ENCODE peak calls at places on chromosomes 5 and 9, in seven cellular contexts. J is GM03348, B is GM04504, T is fibroblast of lung, Y is AG04450, A is A549, N is T-helper 2 cell. Z is an unnamed sample.

GRCh38 chr9:115930472-115930871 is 223.1 kb upstream of the PAPPA start:
- DNase-seq in Y (no peak), T (no peak), J (no peak), A (no peak), N (no peak), B (no peak), Z (no peak)

GRCh38 chr5:178940569-178941360 is at the start of gene ZNF454:
- DNase-seq in Y (peak; percentile 38), T (peak; percentile 97), B (peak; percentile 36), N (no peak), A (no peak), J (peak; percentile 64), Z (peak; percentile 94)

GRCh38 chr9:15936316-15936869 is 383.6 kb downstream of the CCDC171 start:
- DNase-seq in N (no peak), A (no peak), B (peak; percentile 52), Y (no peak), J (peak; percentile 22), T (peak; percentile 52), Z (peak; percentile 55)

GRCh38 chr5:72427488-72428437 is 79.4 kb downstream of the ZNF366 start:
- DNase-seq in J (peak; percentile 67), A (no peak), B (peak; percentile 40), N (no peak), T (peak; percentile 73), Y (no peak), Z (peak; percentile 19)

GRCh38 chr5:132130918-132131715 is 57.5 kb downstream of the CSF2 start:
- DNase-seq in N (no peak), B (no peak), Y (no peak), A (no peak), T (no peak), J (no peak), Z (no peak)

GRCh38 chr5:57650360-57651069 is 167.9 kb upstream of the ACTBL2 start:
- DNase-seq in B (peak; percentile 34), T (peak; percentile 58), N (peak; percentile 52), Y (no peak), J (peak; percentile 55), A (peak; percentile 61), Z (peak; percentile 70)

GRCh38 chr5:15433709-15434108 is 66.3 kb upstream of the FBXL7 start:
- DNase-seq in J (no peak), N (no peak), Y (no peak), A (no peak), T (no peak), B (no peak), Z (no peak)

GRCh38 chr5:77380636-77381035 is 111.5 kb downstream of the WDR41 start:
- DNase-seq in N (no peak), A (no peak), Y (no peak), B (no peak), T (no peak), J (no peak), Z (no peak)

GRCh38 chr5:176541338-176542134 is 4.3 kb upstream of the RNF44 start:
- DNase-seq in B (no peak), Y (no peak), T (no peak), A (peak; percentile 32), N (peak; percentile 89), J (peak; percentile 42), Z (no peak)

GRCh38 chr9:101635473-101635872 is 40.7 kb upstream of the PPP3R2 start:
- DNase-seq in A (no peak), T (no peak), Y (no peak), N (no peak), J (no peak), B (no peak), Z (no peak)

GRCh38 chr5:68494771-68495170 is 279.2 kb downstream of the PIK3R1 start:
- DNase-seq in J (no peak), Y (no peak), B (no peak), N (no peak), A (no peak), T (no peak), Z (peak; percentile 16)

Z was measured in GM23248.